ENCODE peak calls at places on chromosomes 3 and 15, in five cellular contexts. O is colonic mucosa, T is MM.1S, V is HFF-Myc, J is astrocyte of the spinal cord. I is an unnamed sample.

GRCh38 chr15:36208868-36209582 is 370.4 kb upstream of the CDIN1 start:
- DNase-seq in O (no peak), T (no peak), V (no peak), J (peak; percentile 45), I (no peak)

GRCh38 chr3:165839296-165840076 is 2.3 kb upstream of the BCHE start:
- DNase-seq in O (no peak), T (no peak), V (no peak), J (no peak), I (peak; percentile 3)

GRCh38 chr3:168088106-168088722 is 7.5 kb downstream of the GOLIM4 start:
- DNase-seq in O (peak; percentile 61), T (peak; percentile 85), V (no peak), J (no peak), I (peak; percentile 9)

GRCh38 chr15:70379938-70380337 is 282.2 kb upstream of the TLE3 start:
- DNase-seq in O (no peak), T (no peak), V (no peak), J (no peak), I (no peak)

GRCh38 chr15:41727143-41727542 is 47.1 kb upstream of the MAPKBP1 start:
- DNase-seq in O (no peak), T (no peak), V (no peak), J (peak; percentile 48), I (no peak)

GRCh38 chr15:31298707-31299172 is 27.9 kb upstream of the KLF13 start:
- DNase-seq in O (no peak), T (no peak), V (no peak), J (no peak), I (no peak)

GRCh38 chr3:12954891-12955650 is 113.7 kb upstream of the RPL32 start:
- DNase-seq in O (peak; percentile 86), T (no peak), V (no peak), J (peak; percentile 20), I (no peak)

GRCh38 chr3:46576899-46577298 is 10.8 kb upstream of the LRRC2 start:
- DNase-seq in O (peak; percentile 27), T (no peak), V (no peak), J (no peak), I (peak; percentile 55)

GRCh38 chr3:72310028-72310987 is 525.4 kb upstream of the PROK2 start:
- DNase-seq in O (peak; percentile 60), T (peak; percentile 71), V (peak; percentile 79), J (peak; percentile 87), I (peak; percentile 42)

GRCh38 chr15:68387288-68388143 is 44.4 kb downstream of the ITGA11 start:
- DNase-seq in O (peak; percentile 2), T (no peak), V (no peak), J (no peak), I (no peak)

GRCh38 chr3:136962961-136963360 is 5.2 kb downstream of the IL20RB start:
- DNase-seq in O (no peak), T (no peak), V (no peak), J (no peak), I (no peak)

GRCh38 chr3:52407779-52408178 is 37.1 kb downstream of the SEMA3G start:
- DNase-seq in O (no peak), T (no peak), V (no peak), J (no peak), I (no peak)

GRCh38 chr3:30473374-30474051 is 132.9 kb upstream of the TGFBR2 start:
- DNase-seq in O (no peak), T (no peak), V (no peak), J (no peak), I (no peak)

GRCh38 chr3:147191795-147192385 is 214.5 kb downstream of the ZIC4 start:
- DNase-seq in O (peak; percentile 22), T (peak; percentile 49), V (peak; percentile 48), J (peak; percentile 82), I (peak; percentile 45)

GRCh38 chr3:155664922-155665695 is 79.8 kb downstream of the PLCH1 start:
- DNase-seq in O (peak; percentile 67), T (no peak), V (peak; percentile 76), J (peak; percentile 89), I (no peak)

GRCh38 chr15:48637639-48638038 is 7.9 kb downstream of the FBN1 start:
- DNase-seq in O (no peak), T (no peak), V (no peak), J (no peak), I (no peak)

GRCh38 chr3:102933377-102933776 is 498.6 kb downstream of the ZPLD1 start:
- DNase-seq in O (no peak), T (no peak), V (no peak), J (no peak), I (no peak)

GRCh38 chr3:16467368-16467767 is 46.1 kb downstream of the RFTN1 start:
- DNase-seq in O (no peak), T (no peak), V (no peak), J (no peak), I (no peak)

GRCh38 chr15:56017511-56017910 is 24.1 kb upstream of the NEDD4 start:
- DNase-seq in O (no peak), T (no peak), V (no peak), J (no peak), I (no peak)

GRCh38 chr3:169813757-169814517 is 1.2 kb upstream of the LRRC34 start:
- DNase-seq in O (peak; percentile 73), T (peak; percentile 98), V (no peak), J (no peak), I (no peak)

GRCh38 chr3:99753268-99753975 is 64.2 kb upstream of the CMSS1 start:
- DNase-seq in O (no peak), T (peak; percentile 68), V (peak; percentile 78), J (peak; percentile 85), I (peak; percentile 23)

GRCh38 chr3:196544491-196544992 is 23.8 kb downstream of the WDR53 start:
- DNase-seq in O (no peak), T (no peak), V (no peak), J (no peak), I (no peak)

GRCh38 chr3:128933922-128934253 is 54.5 kb downstream of the ACAD9 start:
- DNase-seq in O (no peak), T (no peak), V (no peak), J (no peak), I (no peak)

GRCh38 chr3:75737831-75738493 is 47.4 kb downstream of the ZNF717 start:
- DNase-seq in O (no peak), T (no peak), V (no peak), J (peak; percentile 46), I (no peak)

GRCh38 chr3:136671921-136672320 is 80.3 kb downstream of the STAG1 start:
- DNase-seq in O (no peak), T (no peak), V (no peak), J (peak; percentile 49), I (no peak)

GRCh38 chr3:161217496-161217895 is 3.6 kb upstream of the NMD3 start:
- DNase-seq in O (no peak), T (no peak), V (no peak), J (no peak), I (no peak)

GRCh38 chr3:187856567-187856966 is 111.3 kb upstream of the BCL6 start:
- DNase-seq in O (no peak), T (no peak), V (no peak), J (no peak), I (no peak)

GRCh38 chr3:104178695-104179094 is 1188.0 kb upstream of the ALCAM start:
- DNase-seq in O (no peak), T (no peak), V (no peak), J (no peak), I (no peak)

GRCh38 chr3:73622135-73622534 is 2.6 kb downstream of the PDZRN3 start:
- DNase-seq in O (peak; percentile 49), T (no peak), V (no peak), J (no peak), I (peak; percentile 52)

GRCh38 chr3:11172136-11172670 is 17.9 kb downstream of the HRH1 start:
- DNase-seq in O (no peak), T (no peak), V (no peak), J (no peak), I (no peak)

GRCh38 chr15:58416963-58417362 is 14.8 kb upstream of the LIPC start:
- DNase-seq in O (no peak), T (no peak), V (no peak), J (no peak), I (no peak)

GRCh38 chr15:59699810-59700431 is 10.8 kb upstream of the BNIP2 start:
- DNase-seq in O (no peak), T (no peak), V (no peak), J (no peak), I (no peak)

GRCh38 chr3:157807286-157807685 is 298.9 kb downstream of the SHOX2 start:
- DNase-seq in O (no peak), T (no peak), V (no peak), J (no peak), I (no peak)

GRCh38 chr3:13073042-13073906 is at the start of gene IQSEC1:
- DNase-seq in O (peak; percentile 29), T (peak; percentile 79), V (no peak), J (no peak), I (peak; percentile 83)

GRCh38 chr3:9838856-9839255 is 5.0 kb downstream of the RPUSD3 start:
- DNase-seq in O (no peak), T (no peak), V (no peak), J (no peak), I (no peak)

GRCh38 chr3:174403831-174404230 is 455.3 kb upstream of the NAALADL2 start:
- DNase-seq in O (no peak), T (no peak), V (no peak), J (no peak), I (no peak)

GRCh38 chr3:174398761-174399160 is 460.4 kb upstream of the NAALADL2 start:
- DNase-seq in O (no peak), T (no peak), V (no peak), J (no peak), I (no peak)

GRCh38 chr3:174397848-174398247 is 461.3 kb upstream of the NAALADL2 start:
- DNase-seq in O (no peak), T (peak; percentile 29), V (peak; percentile 14), J (peak; percentile 45), I (no peak)
- TF ChIP-seq CTCF in O (peak; percentile 22), T (peak; percentile 39), V (peak; percentile 11), J (peak; percentile 29), I (no peak)

DNA sequence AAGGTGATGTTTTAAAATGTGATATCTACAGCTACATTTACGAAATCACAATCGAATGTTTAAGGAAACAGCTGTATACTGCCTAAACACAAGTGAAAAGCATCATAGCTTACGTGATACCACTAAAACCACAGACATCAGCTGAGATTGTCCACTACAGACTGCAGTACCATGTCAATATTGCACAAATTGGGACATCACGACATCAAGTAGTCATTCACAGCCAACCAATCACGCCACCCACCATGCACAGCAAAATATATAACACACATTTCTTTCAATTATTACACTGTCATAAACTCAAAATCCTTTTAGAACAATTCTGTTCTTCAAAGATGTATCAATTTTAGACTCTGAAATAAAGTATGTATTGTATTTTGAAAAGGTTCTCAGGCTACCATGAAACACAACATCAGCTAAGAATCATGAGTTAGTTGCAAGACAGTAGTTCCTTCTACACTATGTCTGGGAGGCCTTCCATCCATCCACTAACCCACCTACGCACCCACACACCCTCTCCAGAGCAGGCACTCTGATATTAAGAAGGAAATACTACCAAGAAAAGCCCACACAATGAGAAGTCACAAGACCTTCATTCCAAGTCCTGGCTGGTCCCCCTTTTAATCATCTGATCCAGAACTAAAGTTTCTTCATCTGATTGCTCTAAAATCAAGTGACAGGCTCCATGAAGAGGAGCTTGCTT is 3.1 kb downstream of the DMXL2 start:
- DNase-seq in O (no peak), T (no peak), V (no peak), J (no peak), I (no peak)
- TF ChIP-seq CTCF in O (no peak), T (no peak), V (no peak), J (no peak), I (no peak)

GRCh38 chr15:37517106-37517505 is 416.8 kb upstream of the MEIS2 start:
- DNase-seq in O (no peak), T (no peak), V (no peak), J (no peak), I (no peak)
- TF ChIP-seq CTCF in O (no peak), T (no peak), V (no peak), J (no peak), I (no peak)

GRCh38 chr15:51163843-51164242 is 69.1 kb upstream of the TNFAIP8L3 start:
- DNase-seq in O (no peak), T (no peak), V (no peak), J (no peak), I (no peak)
- TF ChIP-seq CTCF in O (no peak), T (no peak), V (no peak), J (no peak), I (no peak)

I was measured in nephron progenitor cell.